ENCODE peak calls at places on chromosome 11, in seven cellular contexts. C is IMR-90, Q is mesendoderm, L is neuronal stem cell, E is H9, R is H1, Y is trophoblast cell. B is an unnamed sample.
A peak's percentile ranks its signal among the peaks of the same experiment; 100 is the strongest.

GRCh38 chr11:92632510-92632909 is 336.9 kb upstream of the MTNR1B start:
- DNase-seq in Y (peak; percentile 9), Q (peak; percentile 18), C (no peak), L (no peak), R (no peak), E (peak; percentile 33), B (no peak)

GRCh38 chr11:64245797-64246623 is 733 bp downstream of the PPP1R14B start:
- DNase-seq in C (peak; percentile 91), E (no peak), Q (peak; percentile 91), R (no peak), Y (peak; percentile 100), L (no peak), B (peak; percentile 93)

GRCh38 chr11:59259047-59259446 is 46.3 kb upstream of the MPEG1 start:
- DNase-seq in L (no peak), C (no peak), Y (no peak), Q (no peak), E (no peak), R (no peak), B (no peak)

GRCh38 chr11:35121326-35121865 is 17.6 kb upstream of the CD44 start:
- DNase-seq in Q (no peak), C (no peak), Y (no peak), E (no peak), R (no peak), L (no peak), B (no peak)

GRCh38 chr11:10385696-10386095 is 69.4 kb upstream of the AMPD3 start:
- DNase-seq in C (peak; percentile 49), E (no peak), Q (no peak), R (no peak), L (no peak), Y (no peak), B (no peak)

GRCh38 chr11:57467508-57468157 is 7.3 kb downstream of the RTN4RL2 start:
- DNase-seq in L (no peak), Q (no peak), C (no peak), E (peak; percentile 56), R (no peak), Y (no peak), B (no peak)

GRCh38 chr11:129681344-129682114 is 134.1 kb upstream of the TMEM45B start:
- DNase-seq in Q (no peak), E (no peak), L (no peak), C (no peak), R (no peak), Y (no peak), B (no peak)

GRCh38 chr11:12914401-12914912 is 94.7 kb upstream of the RASSF10 start:
- DNase-seq in Q (peak; percentile 94), R (peak; percentile 87), Y (peak; percentile 20), C (peak; percentile 33), L (peak; percentile 64), E (peak; percentile 96), B (peak; percentile 29)

GRCh38 chr11:69791266-69791665 is 16.1 kb upstream of the FGF4 start:
- DNase-seq in C (peak; percentile 61), R (no peak), Y (no peak), E (no peak), L (no peak), Q (no peak), B (peak; percentile 51)

GRCh38 chr11:13963169-13963948 is 836 bp downstream of the SPON1 start:
- DNase-seq in E (peak; percentile 49), C (peak; percentile 17), Q (peak; percentile 63), R (no peak), Y (no peak), L (no peak), B (peak; percentile 18)

GRCh38 chr11:7418916-7419315 is 66.4 kb upstream of the OLFML1 start:
- DNase-seq in L (no peak), Q (no peak), E (no peak), C (no peak), R (no peak), Y (no peak), B (no peak)

GRCh38 chr11:72824020-72824419 is 9.8 kb downstream of the ATG16L2 start:
- DNase-seq in L (no peak), Y (no peak), R (no peak), Q (no peak), E (no peak), C (no peak), B (no peak)

GRCh38 chr11:36455658-36456111 is 54.4 kb downstream of the TRAF6 start:
- DNase-seq in R (no peak), Y (peak; percentile 12), L (peak; percentile 29), C (peak; percentile 98), Q (peak; percentile 62), E (no peak), B (peak; percentile 99)

GRCh38 chr11:77179048-77179447 is 51.0 kb downstream of the MYO7A start:
- DNase-seq in E (no peak), Y (no peak), C (no peak), R (no peak), Q (no peak), L (no peak), B (no peak)

GRCh38 chr11:74318241-74318932 is 6.9 kb upstream of the P4HA3 start:
- DNase-seq in C (peak; percentile 65), L (no peak), Q (no peak), E (no peak), R (no peak), Y (no peak), B (peak; percentile 17)

GRCh38 chr11:70019576-70020011 is 58.5 kb upstream of the ANO1 start:
- DNase-seq in Y (no peak), E (peak; percentile 10), C (peak; percentile 45), Q (no peak), R (no peak), L (no peak), B (no peak)

GRCh38 chr11:65615950-65616574 is 486 bp downstream of the PCNX3 start:
- DNase-seq in C (no peak), Y (no peak), Q (peak; percentile 39), R (no peak), E (no peak), L (no peak), B (no peak)

GRCh38 chr11:113339909-113340569 is 25.7 kb downstream of the TTC12 start:
- DNase-seq in Y (peak; percentile 44), Q (no peak), C (peak; percentile 41), L (no peak), R (no peak), E (no peak), B (peak; percentile 39)

GRCh38 chr11:34792814-34793241 is 123.4 kb downstream of the APIP start:
- DNase-seq in L (no peak), R (no peak), E (no peak), C (no peak), Y (no peak), Q (no peak), B (no peak)

GRCh38 chr11:110857885-110858555 is 145.8 kb upstream of the ARHGAP20 start:
- DNase-seq in Y (peak; percentile 80), L (no peak), E (no peak), R (no peak), Q (no peak), C (peak; percentile 61), B (no peak)

GRCh38 chr11:79439430-79439892 is 1.4 kb downstream of the TENM4 start:
- DNase-seq in Y (no peak), L (no peak), Q (peak; percentile 60), R (no peak), C (peak; percentile 59), E (no peak), B (peak; percentile 44)

GRCh38 chr11:32918427-32918826 is 25.8 kb downstream of the QSER1 start:
- DNase-seq in R (no peak), Q (peak; percentile 23), E (no peak), C (peak; percentile 6), Y (peak; percentile 20), L (no peak), B (no peak)

GRCh38 chr11:130945945-130946344 is 29.7 kb upstream of the SNX19 start:
- DNase-seq in C (peak; percentile 94), R (no peak), Y (no peak), L (no peak), E (no peak), Q (no peak), B (peak; percentile 24)

GRCh38 chr11:67269401-67270255 is 3.4 kb downstream of the GRK2 start:
- DNase-seq in Y (no peak), R (no peak), Q (no peak), C (no peak), L (no peak), E (no peak), B (no peak)

GRCh38 chr11:26335903-26336302 is 4.0 kb downstream of the ANO3 start:
- DNase-seq in C (no peak), L (no peak), Y (no peak), Q (no peak), R (no peak), E (no peak), B (no peak)

GRCh38 chr11:11010624-11011127 is 152.8 kb upstream of the ZBED5 start:
- DNase-seq in E (peak; percentile 66), C (peak; percentile 1), R (no peak), Y (peak; percentile 19), Q (peak; percentile 81), L (peak; percentile 29), B (peak; percentile 46)

GRCh38 chr11:8671651-8672062 is 10.8 kb downstream of the TRIM66 start:
- DNase-seq in E (peak; percentile 50), R (no peak), Q (peak; percentile 68), Y (no peak), C (peak; percentile 87), L (no peak), B (no peak)

GRCh38 chr11:90204407-90204806 is 18.4 kb downstream of the CHORDC1 start:
- DNase-seq in C (no peak), Q (no peak), R (no peak), Y (no peak), E (no peak), L (no peak), B (no peak)

GRCh38 chr11:65440831-65441499 is 18.4 kb downstream of the NEAT1 start:
- DNase-seq in Q (no peak), L (no peak), R (no peak), E (no peak), C (peak; percentile 43), Y (no peak), B (peak; percentile 78)

DNA sequence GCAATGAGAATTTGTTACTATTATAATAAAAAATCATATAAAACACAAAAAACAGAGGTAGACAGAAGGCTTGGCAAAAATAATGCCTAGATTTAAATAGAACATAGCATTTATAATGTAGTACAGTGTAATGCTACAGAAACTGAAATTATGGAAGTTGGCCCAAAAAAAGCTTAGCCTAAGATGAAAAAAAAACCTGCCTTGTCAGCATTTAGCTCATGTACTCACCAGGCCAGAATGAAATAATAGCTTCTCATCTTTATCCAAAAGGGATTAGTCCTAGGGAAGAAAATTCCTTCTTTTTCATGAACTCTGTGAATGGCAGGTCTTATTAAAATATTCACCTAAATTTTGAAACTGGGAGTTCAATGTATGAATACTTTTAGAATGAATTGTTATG is 951.1 kb downstream of the LRRC4C start:
- DNase-seq in Y (no peak), Q (no peak), C (no peak), E (no peak), L (no peak), R (no peak), B (no peak)
- H3K4ac ChIP-seq in Y (no peak overlapping the region), Q (no peak overlapping the region), C (no peak overlapping the region), E (no peak overlapping the region), L (no peak overlapping the region), R (no peak overlapping the region), B (no peak overlapping the region)

GRCh38 chr11:3043315-3043871 is 13.8 kb downstream of the CARS1 start:
- DNase-seq in E (no peak), C (no peak), R (no peak), L (no peak), Q (no peak), Y (no peak), B (peak; percentile 40)
- H3K4ac ChIP-seq in E (no peak overlapping the region), C (no peak overlapping the region), R (no peak overlapping the region), L (peak overlapping the region; percentile 12), Q (no peak overlapping the region), Y (peak overlapping the region; percentile 16), B (no peak overlapping the region)

GRCh38 chr11:94198718-94199117 is 70.1 kb downstream of the PANX1 start:
- DNase-seq in E (no peak), L (no peak), C (no peak), Y (no peak), R (no peak), Q (no peak), B (no peak)
- H3K4ac ChIP-seq in E (no peak overlapping the region), L (no peak overlapping the region), C (peak overlapping the region; percentile 39), Y (no peak overlapping the region), R (no peak overlapping the region), Q (no peak overlapping the region), B (no peak overlapping the region)

GRCh38 chr11:81237139-81237538 is 1496.5 kb downstream of the FAM181B start:
- DNase-seq in C (peak; percentile 4), Y (peak; percentile 7), Q (peak; percentile 68), L (peak; percentile 50), E (no peak), R (no peak), B (peak; percentile 59)
- H3K4ac ChIP-seq in C (no peak overlapping the region), Y (no peak overlapping the region), Q (no peak overlapping the region), L (no peak overlapping the region), E (no peak overlapping the region), R (no peak overlapping the region), B (no peak overlapping the region)

B was measured in mesenchymal stem cell.